ENCODE peak calls at places on chromosomes 6 and 20, in four cellular contexts. One of them, this sample, is unnamed.

GRCh38 chr6:168427184-168427583 is 13.8 kb upstream of the SMOC2 start:
- DNase-seq in cardiac fibroblast: no peak
- DNase-seq in CD4-positive, alpha-beta T cell: no peak
- DNase-seq in pancreas: no peak
- DNase-seq in this sample: peak; percentile 35

GRCh38 chr6:25100288-25100687 is 164.5 kb upstream of the RIPOR2 start:
- DNase-seq in pancreas: no peak
- DNase-seq in cardiac fibroblast: no peak
- DNase-seq in CD4-positive, alpha-beta T cell: no peak
- DNase-seq in this sample: no peak

GRCh38 chr6:38856490-38856889 is 141.4 kb downstream of the DNAH8 start:
- DNase-seq in pancreas: no peak
- DNase-seq in cardiac fibroblast: no peak
- DNase-seq in CD4-positive, alpha-beta T cell: no peak
- DNase-seq in this sample: no peak

GRCh38 chr6:8047466-8048292 is 16.5 kb downstream of the BLOC1S5 start:
- DNase-seq in CD4-positive, alpha-beta T cell: no peak
- DNase-seq in cardiac fibroblast: peak; percentile 49
- DNase-seq in pancreas: no peak
- DNase-seq in this sample: no peak

GRCh38 chr20:53079483-53079810 is 107.3 kb downstream of the TSHZ2 start:
- DNase-seq in CD4-positive, alpha-beta T cell: no peak
- DNase-seq in cardiac fibroblast: no peak
- DNase-seq in pancreas: no peak
- DNase-seq in this sample: no peak

GRCh38 chr20:48230251-48230650 is 445.0 kb upstream of the SULF2 start:
- DNase-seq in CD4-positive, alpha-beta T cell: no peak
- DNase-seq in cardiac fibroblast: no peak
- DNase-seq in pancreas: no peak
- DNase-seq in this sample: no peak

GRCh38 chr20:19602660-19603389 is 155.2 kb upstream of the RIN2 start:
- DNase-seq in cardiac fibroblast: no peak
- DNase-seq in pancreas: no peak
- DNase-seq in CD4-positive, alpha-beta T cell: no peak
- DNase-seq in this sample: no peak

GRCh38 chr20:38844963-38845362 is 39.5 kb downstream of the PPP1R16B start:
- DNase-seq in CD4-positive, alpha-beta T cell: no peak
- DNase-seq in cardiac fibroblast: no peak
- DNase-seq in pancreas: no peak
- DNase-seq in this sample: no peak

GRCh38 chr6:149716584-149716983 is 1.3 kb downstream of the LATS1 start:
- DNase-seq in pancreas: no peak
- DNase-seq in cardiac fibroblast: peak; percentile 23
- DNase-seq in CD4-positive, alpha-beta T cell: no peak
- DNase-seq in this sample: no peak

GRCh38 chr20:6298049-6298448 is 175.2 kb upstream of the FERMT1 start:
- DNase-seq in cardiac fibroblast: no peak
- DNase-seq in CD4-positive, alpha-beta T cell: no peak
- DNase-seq in pancreas: no peak
- DNase-seq in this sample: no peak

GRCh38 chr6:38804368-38804767 is 89.3 kb downstream of the DNAH8 start:
- DNase-seq in CD4-positive, alpha-beta T cell: no peak
- DNase-seq in pancreas: no peak
- DNase-seq in cardiac fibroblast: no peak
- DNase-seq in this sample: no peak

GRCh38 chr20:57573176-57573575 is 12.3 kb downstream of the PCK1 start:
- DNase-seq in cardiac fibroblast: no peak
- DNase-seq in CD4-positive, alpha-beta T cell: no peak
- DNase-seq in pancreas: peak; percentile 44
- DNase-seq in this sample: no peak

GRCh38 chr6:133631421-133631820 is 257.5 kb upstream of the TCF21 start:
- DNase-seq in pancreas: no peak
- DNase-seq in cardiac fibroblast: peak; percentile 75
- DNase-seq in CD4-positive, alpha-beta T cell: no peak
- DNase-seq in this sample: no peak

GRCh38 chr6:1598433-1598832 is 11.3 kb upstream of the FOXC1 start:
- DNase-seq in pancreas: no peak
- DNase-seq in CD4-positive, alpha-beta T cell: no peak
- DNase-seq in cardiac fibroblast: no peak
- DNase-seq in this sample: no peak

GRCh38 chr20:4722571-4722970 is 862 bp downstream of the PRND start:
- DNase-seq in cardiac fibroblast: no peak
- DNase-seq in pancreas: no peak
- DNase-seq in CD4-positive, alpha-beta T cell: no peak
- DNase-seq in this sample: no peak

GRCh38 chr6:72769459-72770125 is 147.7 kb downstream of the KCNQ5 start:
- DNase-seq in CD4-positive, alpha-beta T cell: no peak
- DNase-seq in pancreas: no peak
- DNase-seq in cardiac fibroblast: no peak
- DNase-seq in this sample: no peak

GRCh38 chr6:45696738-45697137 is 318.9 kb downstream of the CLIC5 start:
- DNase-seq in CD4-positive, alpha-beta T cell: no peak
- DNase-seq in pancreas: no peak
- DNase-seq in cardiac fibroblast: no peak
- DNase-seq in this sample: no peak

DNA sequence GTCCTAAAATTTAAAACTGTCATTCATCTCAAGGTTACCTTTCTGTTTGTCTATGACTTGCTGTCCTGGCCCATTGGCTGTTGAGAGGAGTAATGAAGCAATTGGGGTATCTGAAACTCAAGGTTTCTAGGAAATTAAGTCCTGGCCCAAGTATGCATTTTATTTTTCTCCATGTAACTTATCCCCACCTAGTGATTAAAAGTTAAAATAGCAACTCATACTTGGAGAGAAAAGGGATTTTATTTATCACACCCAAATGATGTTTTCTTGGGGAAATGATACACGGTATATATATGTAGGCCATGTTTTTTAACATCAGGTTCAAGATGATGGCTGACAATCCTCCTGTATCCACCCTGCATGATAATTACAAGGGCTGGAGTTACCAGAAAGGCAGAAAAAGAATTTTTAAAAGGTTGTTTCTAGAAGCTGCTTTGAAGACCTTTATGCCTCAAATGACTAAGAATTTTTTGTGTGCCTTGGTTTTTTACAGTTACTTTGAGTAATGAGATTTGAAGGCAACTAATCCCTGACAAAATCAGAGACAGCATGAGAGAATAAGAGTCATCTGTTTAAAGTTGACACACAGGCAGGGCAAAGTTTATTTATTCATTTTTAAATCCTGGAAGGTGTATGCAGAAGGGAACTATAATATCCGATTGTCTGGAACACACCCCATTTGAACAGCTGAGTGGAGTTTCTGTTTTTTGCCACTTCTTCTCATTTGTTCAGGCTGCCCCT is 28.9 kb upstream of the C6orf58 start:
- DNase-seq in CD4-positive, alpha-beta T cell: no peak
- DNase-seq in pancreas: no peak
- DNase-seq in cardiac fibroblast: peak; percentile 31
- DNase-seq in this sample: no peak
- TF ChIP-seq CTCF in CD4-positive, alpha-beta T cell: no peak
- TF ChIP-seq CTCF in pancreas: no peak
- TF ChIP-seq CTCF in cardiac fibroblast: peak; percentile 23
- TF ChIP-seq CTCF in this sample: peak; percentile 33

GRCh38 chr6:100257661-100258395 is 206.9 kb downstream of the SIM1 start:
- DNase-seq in pancreas: no peak
- DNase-seq in cardiac fibroblast: peak; percentile 79
- DNase-seq in CD4-positive, alpha-beta T cell: no peak
- DNase-seq in this sample: no peak
- TF ChIP-seq CTCF in pancreas: no peak
- TF ChIP-seq CTCF in cardiac fibroblast: no peak
- TF ChIP-seq CTCF in CD4-positive, alpha-beta T cell: no peak
- TF ChIP-seq CTCF in this sample: no peak

GRCh38 chr6:131519670-131520436 is 53.2 kb upstream of the ARG1 start:
- DNase-seq in CD4-positive, alpha-beta T cell: peak; percentile 18
- DNase-seq in pancreas: no peak
- DNase-seq in cardiac fibroblast: peak; percentile 58
- DNase-seq in this sample: no peak
- TF ChIP-seq CTCF in CD4-positive, alpha-beta T cell: peak; percentile 75
- TF ChIP-seq CTCF in pancreas: peak; percentile 33
- TF ChIP-seq CTCF in cardiac fibroblast: peak; percentile 76
- TF ChIP-seq CTCF in this sample: peak; percentile 53

GRCh38 chr20:17537959-17538358 is 6.8 kb upstream of the BFSP1 start:
- DNase-seq in cardiac fibroblast: no peak
- DNase-seq in CD4-positive, alpha-beta T cell: no peak
- DNase-seq in pancreas: no peak
- DNase-seq in this sample: no peak
- TF ChIP-seq CTCF in cardiac fibroblast: no peak
- TF ChIP-seq CTCF in CD4-positive, alpha-beta T cell: no peak
- TF ChIP-seq CTCF in pancreas: no peak
- TF ChIP-seq CTCF in this sample: no peak